ENCODE peak calls at places on chromosomes 3 and 15, in seven cellular contexts. One of them, this sample, is unnamed.

GRCh38 chr15:63500265-63501250 is 3.8 kb upstream of the USP3 start:
- DNase-seq in OCI-LY7: peak; percentile 53
- DNase-seq in BJ: no peak
- DNase-seq in body of pancreas: peak; percentile 59
- DNase-seq in thoracic aorta: no peak
- DNase-seq in ascending aorta: no peak
- DNase-seq in neuronal stem cell: no peak
- DNase-seq in this sample: no peak

GRCh38 chr3:133831966-133832801 is 26.6 kb downstream of the SRPRB start:
- DNase-seq in OCI-LY7: peak; percentile 16
- DNase-seq in BJ: no peak
- DNase-seq in body of pancreas: no peak
- DNase-seq in thoracic aorta: no peak
- DNase-seq in ascending aorta: no peak
- DNase-seq in neuronal stem cell: no peak
- DNase-seq in this sample: no peak

GRCh38 chr3:153285194-153285641 is 123.2 kb downstream of the RAP2B start:
- DNase-seq in OCI-LY7: no peak
- DNase-seq in BJ: no peak
- DNase-seq in body of pancreas: no peak
- DNase-seq in thoracic aorta: no peak
- DNase-seq in ascending aorta: no peak
- DNase-seq in neuronal stem cell: no peak
- DNase-seq in this sample: no peak

GRCh38 chr3:31600435-31600834 is 67.7 kb downstream of the STT3B start:
- DNase-seq in OCI-LY7: no peak
- DNase-seq in BJ: no peak
- DNase-seq in body of pancreas: no peak
- DNase-seq in thoracic aorta: no peak
- DNase-seq in ascending aorta: no peak
- DNase-seq in neuronal stem cell: no peak
- DNase-seq in this sample: no peak

GRCh38 chr3:29282431-29283296 is 1.8 kb downstream of the RBMS3 start:
- DNase-seq in OCI-LY7: no peak
- DNase-seq in BJ: no peak
- DNase-seq in body of pancreas: no peak
- DNase-seq in thoracic aorta: no peak
- DNase-seq in ascending aorta: no peak
- DNase-seq in neuronal stem cell: no peak
- DNase-seq in this sample: no peak

GRCh38 chr3:81443948-81444347 is 317.5 kb downstream of the GBE1 start:
- DNase-seq in OCI-LY7: no peak
- DNase-seq in BJ: no peak
- DNase-seq in body of pancreas: no peak
- DNase-seq in thoracic aorta: no peak
- DNase-seq in ascending aorta: no peak
- DNase-seq in neuronal stem cell: no peak
- DNase-seq in this sample: no peak

GRCh38 chr15:81002004-81002253 is 1.2 kb downstream of the TLNRD1 start:
- DNase-seq in OCI-LY7: no peak
- DNase-seq in BJ: no peak
- DNase-seq in body of pancreas: no peak
- DNase-seq in thoracic aorta: no peak
- DNase-seq in ascending aorta: no peak
- DNase-seq in neuronal stem cell: no peak
- DNase-seq in this sample: no peak

GRCh38 chr15:83132861-83133523 is 25.5 kb downstream of the TM6SF1 start:
- DNase-seq in OCI-LY7: no peak
- DNase-seq in BJ: no peak
- DNase-seq in body of pancreas: no peak
- DNase-seq in thoracic aorta: no peak
- DNase-seq in ascending aorta: no peak
- DNase-seq in neuronal stem cell: no peak
- DNase-seq in this sample: no peak

GRCh38 chr3:169241575-169241927 is 422.0 kb downstream of the MECOM start:
- DNase-seq in OCI-LY7: no peak
- DNase-seq in BJ: no peak
- DNase-seq in body of pancreas: no peak
- DNase-seq in thoracic aorta: no peak
- DNase-seq in ascending aorta: no peak
- DNase-seq in neuronal stem cell: no peak
- DNase-seq in this sample: no peak

GRCh38 chr3:169243579-169243978 is 419.9 kb downstream of the MECOM start:
- DNase-seq in OCI-LY7: no peak
- DNase-seq in BJ: no peak
- DNase-seq in body of pancreas: no peak
- DNase-seq in thoracic aorta: no peak
- DNase-seq in ascending aorta: no peak
- DNase-seq in neuronal stem cell: no peak
- DNase-seq in this sample: no peak

GRCh38 chr3:169243122-169243521 is 420.4 kb downstream of the MECOM start:
- DNase-seq in OCI-LY7: no peak
- DNase-seq in BJ: no peak
- DNase-seq in body of pancreas: no peak
- DNase-seq in thoracic aorta: no peak
- DNase-seq in ascending aorta: no peak
- DNase-seq in neuronal stem cell: no peak
- DNase-seq in this sample: no peak

GRCh38 chr3:169240786-169241486 is 422.6 kb downstream of the MECOM start:
- DNase-seq in OCI-LY7: no peak
- DNase-seq in BJ: no peak
- DNase-seq in body of pancreas: no peak
- DNase-seq in thoracic aorta: no peak
- DNase-seq in ascending aorta: no peak
- DNase-seq in neuronal stem cell: no peak
- DNase-seq in this sample: no peak

DNA sequence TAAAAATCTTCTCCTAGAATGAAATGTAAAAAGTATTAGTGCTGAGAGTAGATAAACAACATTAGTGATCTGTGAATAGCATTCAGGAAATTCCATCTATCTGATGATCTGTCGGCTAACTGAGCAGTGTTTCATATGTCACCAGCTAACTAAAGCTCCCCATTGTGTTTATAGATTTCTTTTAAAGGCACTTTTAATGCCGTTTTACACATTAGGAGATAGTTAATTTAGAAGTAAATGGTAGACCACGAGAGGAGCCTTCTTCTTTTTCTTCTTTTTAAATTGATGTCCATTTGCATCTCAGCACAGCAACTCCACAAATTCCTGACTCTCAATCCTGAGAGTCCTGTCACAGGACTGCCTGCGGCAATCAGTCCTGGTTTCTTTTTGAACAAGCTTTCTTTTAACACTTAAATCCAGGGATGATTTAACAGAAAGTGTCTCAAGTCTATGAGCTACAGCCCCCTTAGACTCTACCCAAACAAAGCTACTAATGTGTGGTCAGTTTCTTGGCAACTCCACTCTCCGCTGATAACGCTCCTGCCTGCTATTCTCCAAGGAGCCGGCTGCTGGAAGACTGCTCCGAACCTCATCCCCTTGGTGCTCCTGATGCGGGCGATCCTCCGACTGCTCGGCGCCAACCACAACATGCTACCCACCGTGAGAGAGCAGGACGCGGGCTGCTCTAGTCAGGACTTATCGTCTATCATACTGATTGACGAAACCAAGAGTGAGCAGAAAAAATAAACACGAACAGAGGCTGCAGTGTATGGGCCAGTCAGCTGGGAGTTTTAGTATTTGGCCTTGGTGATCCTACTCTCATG is 421.4 kb downstream of the MECOM start:
- DNase-seq in OCI-LY7: no peak
- DNase-seq in BJ: no peak
- DNase-seq in body of pancreas: peak; percentile 16
- DNase-seq in thoracic aorta: no peak
- DNase-seq in ascending aorta: no peak
- DNase-seq in neuronal stem cell: peak; percentile 31
- DNase-seq in this sample: no peak
- H3K4me3 ChIP-seq in OCI-LY7: no peak overlapping the region
- H3K4me3 ChIP-seq in BJ: peak overlapping the region; percentile 3
- H3K4me3 ChIP-seq in body of pancreas: no peak overlapping the region
- H3K4me3 ChIP-seq in thoracic aorta: peak overlapping the region; percentile 69
- H3K4me3 ChIP-seq in ascending aorta: peak overlapping the region; percentile 53
- H3K4me3 ChIP-seq in neuronal stem cell: peak overlapping the region; percentile 55
- H3K4me3 ChIP-seq in this sample: peak overlapping the region; percentile 15

GRCh38 chr15:65902373-65902772 is 33.1 kb downstream of the RAB11A start:
- DNase-seq in OCI-LY7: peak; percentile 78
- DNase-seq in BJ: no peak
- DNase-seq in body of pancreas: no peak
- DNase-seq in thoracic aorta: no peak
- DNase-seq in ascending aorta: no peak
- DNase-seq in neuronal stem cell: no peak
- DNase-seq in this sample: peak; percentile 60

GRCh38 chr15:65904301-65904700 is 35.0 kb downstream of the RAB11A start:
- DNase-seq in OCI-LY7: no peak
- DNase-seq in BJ: no peak
- DNase-seq in body of pancreas: no peak
- DNase-seq in thoracic aorta: no peak
- DNase-seq in ascending aorta: no peak
- DNase-seq in neuronal stem cell: no peak
- DNase-seq in this sample: peak; percentile 9

GRCh38 chr15:65901836-65902235 is 32.5 kb downstream of the RAB11A start:
- DNase-seq in OCI-LY7: no peak
- DNase-seq in BJ: no peak
- DNase-seq in body of pancreas: no peak
- DNase-seq in thoracic aorta: no peak
- DNase-seq in ascending aorta: no peak
- DNase-seq in neuronal stem cell: no peak
- DNase-seq in this sample: no peak

GRCh38 chr15:65901336-65901735 is 32.0 kb downstream of the RAB11A start:
- DNase-seq in OCI-LY7: no peak
- DNase-seq in BJ: no peak
- DNase-seq in body of pancreas: no peak
- DNase-seq in thoracic aorta: no peak
- DNase-seq in ascending aorta: no peak
- DNase-seq in neuronal stem cell: no peak
- DNase-seq in this sample: no peak

DNA sequence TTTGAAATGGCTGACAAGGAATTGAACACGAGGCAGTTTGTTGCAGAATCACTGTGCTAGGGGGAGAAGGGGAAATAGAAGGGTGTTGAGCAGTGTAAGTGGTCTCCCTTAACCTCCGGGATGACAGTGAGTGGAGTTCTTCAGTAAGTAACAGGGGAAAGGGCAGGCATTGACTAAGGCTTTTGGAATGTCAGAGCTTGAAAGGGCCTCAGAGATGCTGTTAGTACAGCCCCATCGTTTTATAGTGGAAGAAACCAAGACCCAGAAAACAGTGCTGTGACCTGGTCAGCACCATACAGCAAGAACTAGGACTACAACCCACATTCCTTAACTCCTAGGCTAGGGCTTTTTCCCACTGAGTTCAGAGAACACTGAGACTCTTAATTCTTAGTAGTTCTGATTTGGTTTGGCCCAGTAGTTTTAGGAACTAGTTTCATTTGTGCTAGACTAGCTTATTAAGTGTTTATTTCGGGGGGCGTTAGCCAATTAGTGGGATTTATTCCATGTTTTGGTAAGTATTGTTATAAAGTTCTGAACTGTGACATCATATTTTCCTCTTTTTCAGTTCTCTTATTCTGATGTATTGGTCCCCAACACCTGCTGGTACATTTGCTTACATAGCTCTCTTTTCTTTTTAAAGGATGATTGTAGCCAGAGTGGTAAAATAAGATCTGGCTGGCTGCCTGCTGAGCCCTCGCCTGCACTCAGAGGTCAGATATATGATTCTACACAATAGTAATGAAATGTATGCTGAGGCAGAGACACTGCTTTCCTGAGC is 34.2 kb downstream of the RAB11A start:
- DNase-seq in OCI-LY7: peak; percentile 27
- DNase-seq in BJ: no peak
- DNase-seq in body of pancreas: no peak
- DNase-seq in thoracic aorta: no peak
- DNase-seq in ascending aorta: no peak
- DNase-seq in neuronal stem cell: no peak
- DNase-seq in this sample: peak; percentile 11
- H3K36me3 ChIP-seq in OCI-LY7: peaks cover 36% of the 10 kb centered on the region
- H3K36me3 ChIP-seq in BJ: peaks cover 2% of the 10 kb centered on the region
- H3K36me3 ChIP-seq in body of pancreas: no peaks in the 10 kb centered on the region
- H3K36me3 ChIP-seq in thoracic aorta: peaks cover 11% of the 10 kb centered on the region
- H3K36me3 ChIP-seq in ascending aorta: peaks cover 85% of the 10 kb centered on the region
- H3K36me3 ChIP-seq in neuronal stem cell: peaks cover 95% of the 10 kb centered on the region
- H3K36me3 ChIP-seq in this sample: peaks cover 4% of the 10 kb centered on the region

DNA sequence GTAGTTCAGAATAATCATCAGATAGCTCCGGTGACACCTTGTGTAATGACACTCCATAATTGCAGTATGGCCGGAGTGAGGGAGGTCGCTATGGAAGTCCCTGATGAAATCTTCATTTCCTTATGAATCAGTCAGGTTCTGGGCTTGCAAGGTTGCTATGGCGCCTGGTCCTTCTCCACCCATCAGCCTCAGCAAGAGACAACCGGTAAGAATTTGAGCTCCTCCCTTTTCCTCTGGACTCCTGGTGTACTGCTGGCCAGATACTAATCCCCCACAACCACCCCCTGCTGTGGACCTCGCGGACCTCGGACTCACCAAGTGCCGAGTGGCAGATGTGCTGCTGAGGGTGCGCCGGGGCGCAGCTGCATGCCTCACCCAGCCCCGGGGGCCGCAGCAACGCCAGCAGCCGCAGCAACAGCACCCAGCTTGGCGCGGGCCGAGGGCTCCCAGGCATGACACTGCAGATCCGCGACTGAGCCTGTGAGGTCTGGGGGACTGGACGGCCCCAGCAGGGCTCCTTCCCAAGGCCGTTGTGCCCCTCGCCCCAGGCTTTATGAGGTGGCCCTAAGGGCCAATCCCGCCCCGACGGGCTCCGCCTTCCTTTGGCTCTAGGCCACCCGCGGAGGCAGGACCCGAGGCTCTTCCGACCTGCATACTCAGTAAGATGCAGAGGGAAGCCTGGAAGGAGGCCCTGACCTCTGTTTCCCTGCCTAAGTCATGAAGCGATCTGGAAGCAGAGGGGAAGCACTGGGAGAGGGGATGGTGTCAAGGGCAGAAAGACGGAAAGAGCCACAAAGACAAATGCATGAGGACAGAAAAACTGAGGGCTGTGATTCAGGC is at the start of gene TIMP4:
- DNase-seq in OCI-LY7: no peak
- DNase-seq in BJ: no peak
- DNase-seq in body of pancreas: no peak
- DNase-seq in thoracic aorta: no peak
- DNase-seq in ascending aorta: no peak
- DNase-seq in neuronal stem cell: peak; percentile 14
- DNase-seq in this sample: no peak
- H3K4me3 ChIP-seq in OCI-LY7: no peak within 1 kb of the TSS
- H3K4me3 ChIP-seq in BJ: peak within 1 kb of the TSS; percentile 31
- H3K4me3 ChIP-seq in body of pancreas: no peak within 1 kb of the TSS
- H3K4me3 ChIP-seq in thoracic aorta: peak within 1 kb of the TSS; percentile 73
- H3K4me3 ChIP-seq in ascending aorta: peak within 1 kb of the TSS; percentile 41
- H3K4me3 ChIP-seq in neuronal stem cell: peak within 1 kb of the TSS; percentile 4
- H3K4me3 ChIP-seq in this sample: no peak within 1 kb of the TSS

GRCh38 chr3:52681610-52682009 is 4.1 kb downstream of the PBRM1 start:
- DNase-seq in OCI-LY7: no peak
- DNase-seq in BJ: no peak
- DNase-seq in body of pancreas: no peak
- DNase-seq in thoracic aorta: no peak
- DNase-seq in ascending aorta: no peak
- DNase-seq in neuronal stem cell: no peak
- DNase-seq in this sample: no peak

GRCh38 chr3:52682016-52682415 is 3.7 kb downstream of the PBRM1 start:
- DNase-seq in OCI-LY7: no peak
- DNase-seq in BJ: no peak
- DNase-seq in body of pancreas: no peak
- DNase-seq in thoracic aorta: no peak
- DNase-seq in ascending aorta: no peak
- DNase-seq in neuronal stem cell: no peak
- DNase-seq in this sample: peak; percentile 39

GRCh38 chr3:52679811-52680210 is 5.9 kb downstream of the PBRM1 start:
- DNase-seq in OCI-LY7: no peak
- DNase-seq in BJ: no peak
- DNase-seq in body of pancreas: no peak
- DNase-seq in thoracic aorta: no peak
- DNase-seq in ascending aorta: no peak
- DNase-seq in neuronal stem cell: no peak
- DNase-seq in this sample: no peak

GRCh38 chr3:52679139-52679538 is 6.6 kb downstream of the PBRM1 start:
- DNase-seq in OCI-LY7: no peak
- DNase-seq in BJ: no peak
- DNase-seq in body of pancreas: no peak
- DNase-seq in thoracic aorta: no peak
- DNase-seq in ascending aorta: no peak
- DNase-seq in neuronal stem cell: no peak
- DNase-seq in this sample: no peak

GRCh38 chr3:52678265-52678927 is 7.3 kb downstream of the PBRM1 start:
- DNase-seq in OCI-LY7: no peak
- DNase-seq in BJ: no peak
- DNase-seq in body of pancreas: no peak
- DNase-seq in thoracic aorta: no peak
- DNase-seq in ascending aorta: no peak
- DNase-seq in neuronal stem cell: no peak
- DNase-seq in this sample: no peak
- H3K36me3 ChIP-seq in OCI-LY7: peaks cover 81% of the 10 kb centered on the region
- H3K36me3 ChIP-seq in BJ: no peaks in the 10 kb centered on the region
- H3K36me3 ChIP-seq in body of pancreas: peaks cover 8% of the 10 kb centered on the region
- H3K36me3 ChIP-seq in thoracic aorta: peaks cover 31% of the 10 kb centered on the region
- H3K36me3 ChIP-seq in ascending aorta: peaks cover 61% of the 10 kb centered on the region
- H3K36me3 ChIP-seq in neuronal stem cell: peaks cover 84% of the 10 kb centered on the region
- H3K36me3 ChIP-seq in this sample: peaks cover 14% of the 10 kb centered on the region